ENCODE peak calls at places on chromosomes 11 and 22, in seven cellular contexts. A, S, C, X, D, E and F are unnamed samples.

GRCh38 chr22:39212721-39213376 is 31.9 kb downstream of the PDGFB start:
- DNase-seq in A (no peak), S (no peak), C (peak), X (peak), D (no peak), E (peak), F (no peak)

GRCh38 chr11:27514558-27514957 is 8.0 kb upstream of the LIN7C start:
- DNase-seq in A (no peak), S (no peak), C (no peak), X (no peak), D (no peak), E (no peak), F (no peak)

GRCh38 chr22:38079804-38080203 is 4.2 kb downstream of the SLC16A8 start:
- DNase-seq in A (no peak), S (no peak), C (no peak), X (no peak), D (no peak), E (no peak), F (no peak)

GRCh38 chr22:20267441-20268288 is 453 bp downstream of the RTN4R start:
- DNase-seq in A (peak), S (no peak), C (peak), X (no peak), D (no peak), E (no peak), F (peak)

GRCh38 chr11:126485021-126485781 is 129.7 kb downstream of the ST3GAL4 start:
- DNase-seq in A (no peak), S (no peak), C (peak), X (peak), D (no peak), E (no peak), F (no peak)

GRCh38 chr11:123654566-123655081 is at the start of gene SCN3B:
- DNase-seq in A (peak), S (peak), C (peak), X (peak), D (no peak), E (no peak), F (peak)

GRCh38 chr11:107598225-107599139 is 7.5 kb downstream of the ELMOD1 start:
- DNase-seq in A (no peak), S (peak), C (peak), X (peak), D (no peak), E (peak), F (no peak)

GRCh38 chr11:72072348-72072747 is 8.0 kb downstream of the NUMA1 start:
- DNase-seq in A (no peak), S (peak), C (peak), X (peak), D (no peak), E (peak), F (no peak)

GRCh38 chr11:130581631-130582030 is 133.2 kb downstream of the ADAMTS15 start:
- DNase-seq in A (no peak), S (no peak), C (no peak), X (peak), D (no peak), E (no peak), F (no peak)

GRCh38 chr11:67119577-67120391 is 721 bp downstream of the KDM2A start:
- DNase-seq in A (no peak), S (peak), C (peak), X (peak), D (no peak), E (no peak), F (peak)

GRCh38 chr11:125890447-125891100 is 3.1 kb downstream of the HYLS1 start:
- DNase-seq in A (no peak), S (no peak), C (peak), X (no peak), D (no peak), E (no peak), F (no peak)

GRCh38 chr11:58788355-58789023 is 56.0 kb downstream of the GLYATL2 start:
- DNase-seq in A (peak), S (peak), C (peak), X (peak), D (no peak), E (peak), F (peak)

GRCh38 chr22:19060356-19061009 is 61.7 kb downstream of the DGCR2 start:
- DNase-seq in A (no peak), S (peak), C (peak), X (peak), D (no peak), E (no peak), F (no peak)

GRCh38 chr11:119015054-119015611 is 3.0 kb downstream of the RPS25 start:
- DNase-seq in A (no peak), S (peak), C (peak), X (no peak), D (no peak), E (no peak), F (no peak)

GRCh38 chr22:49724893-49725489 is 102.7 kb downstream of the BRD1 start:
- DNase-seq in A (no peak), S (peak), C (peak), X (peak), D (peak), E (peak), F (peak)

GRCh38 chr11:39668640-39669039 is 1790.8 kb downstream of the LRRC4C start:
- DNase-seq in A (no peak), S (no peak), C (peak), X (peak), D (no peak), E (no peak), F (no peak)

GRCh38 chr11:128502736-128503135 is 84.6 kb downstream of the ETS1 start:
- DNase-seq in A (no peak), S (peak), C (peak), X (peak), D (no peak), E (no peak), F (no peak)

GRCh38 chr11:1354125-1354938 is 35.4 kb upstream of the BRSK2 start:
- DNase-seq in A (no peak), S (no peak), C (no peak), X (no peak), D (no peak), E (no peak), F (no peak)

GRCh38 chr22:42636506-42636905 is 3.9 kb downstream of the ATP5MGL start:
- DNase-seq in A (no peak), S (no peak), C (no peak), X (no peak), D (no peak), E (no peak), F (no peak)

GRCh38 chr22:24426859-24427499 is 420 bp upstream of the ADORA2A start:
- DNase-seq in A (no peak), S (no peak), C (no peak), X (no peak), D (no peak), E (no peak), F (no peak)

GRCh38 chr22:24430431-24431308 is 3.3 kb downstream of the ADORA2A start:
- DNase-seq in A (no peak), S (no peak), C (no peak), X (no peak), D (no peak), E (no peak), F (no peak)

GRCh38 chr22:24429411-24430365 is 2.3 kb downstream of the ADORA2A start:
- DNase-seq in A (no peak), S (no peak), C (peak), X (no peak), D (no peak), E (no peak), F (no peak)

GRCh38 chr22:24427500-24428164 is at the start of gene ADORA2A:
- DNase-seq in A (no peak), S (no peak), C (no peak), X (no peak), D (no peak), E (no peak), F (peak)

GRCh38 chr22:24428751-24429410 is 1.5 kb downstream of the ADORA2A start:
- DNase-seq in A (no peak), S (no peak), C (no peak), X (no peak), D (no peak), E (no peak), F (no peak)
- H3K27ac ChIP-seq in A (no peak), S (no peak), C (no peak), X (no peak), D (no peak), E (no peak), F (peak)

DNA sequence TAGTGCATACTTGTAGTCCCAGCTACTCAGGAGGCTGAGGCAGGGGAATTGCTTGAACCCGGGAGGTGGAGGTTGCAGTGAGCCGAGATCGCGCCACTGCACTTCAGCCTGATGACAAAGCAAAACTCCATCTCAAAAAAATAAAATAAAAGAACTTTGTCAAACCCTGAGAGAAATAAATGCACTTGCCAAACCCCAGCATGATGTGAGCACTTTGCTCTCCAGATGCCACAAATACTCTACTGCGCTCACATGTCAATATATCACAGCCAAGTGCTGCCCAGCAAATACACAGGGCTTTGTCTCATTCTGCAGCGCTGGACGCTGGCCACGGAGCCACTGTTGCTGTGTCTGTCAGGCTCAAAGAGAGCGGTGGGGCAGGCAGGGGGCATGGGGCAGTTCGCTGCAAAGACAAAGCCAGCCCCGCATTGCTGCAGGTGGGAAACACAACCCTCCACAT is 45.1 kb downstream of the AHNAK start:
- DNase-seq in A (no peak), S (no peak), C (no peak), X (no peak), D (peak), E (no peak), F (no peak)
- H3K27ac ChIP-seq in A (peak), S (no peak), C (no peak), X (no peak), D (peak), E (no peak), F (peak)

GRCh38 chr11:108937756-108938155 is 272.9 kb downstream of the DDX10 start:
- DNase-seq in A (no peak), S (no peak), C (no peak), X (no peak), D (no peak), E (no peak), F (no peak)
- H3K27ac ChIP-seq in A (no peak), S (no peak), C (no peak), X (peak), D (no peak), E (no peak), F (no peak)

DNA sequence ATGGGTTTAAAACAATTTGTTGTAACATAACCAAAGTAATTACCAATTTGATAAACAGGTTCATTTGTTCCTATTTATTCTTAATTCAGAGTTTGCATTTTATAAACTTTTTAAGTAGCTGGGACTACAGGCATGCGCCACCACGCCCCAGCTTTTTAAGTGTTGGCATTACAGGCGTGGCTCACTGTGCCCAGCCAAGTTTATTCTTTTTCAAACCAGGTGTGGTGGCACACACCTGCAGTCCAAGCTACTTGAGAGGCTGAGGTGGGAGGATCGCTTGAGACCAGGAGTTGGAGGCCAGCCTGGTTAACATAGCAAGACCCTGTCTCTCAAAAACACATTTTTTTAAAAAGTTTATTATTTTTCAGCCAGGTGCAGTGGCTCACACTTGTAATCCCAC is 19.1 kb downstream of the PPFIA1 start:
- DNase-seq in A (no peak), S (no peak), C (no peak), X (no peak), D (no peak), E (no peak), F (no peak)
- H3K27ac ChIP-seq in A (no peak), S (no peak), C (no peak), X (no peak), D (peak), E (no peak), F (no peak)